ENCODE peak calls at places on chromosomes 1 and 21, in eight cellular contexts. D is PC-3, U is ascending aorta, T is AG04450, R is OCI-LY7, H is keratinocyte, K is cardiac muscle cell, Y is DND-41. X is an unnamed sample.

GRCh38 chr21:39630191-39630591 is 17.5 kb downstream of the B3GALT5 start:
- DNase-seq in D (peak; percentile 88), Y (no peak), H (no peak), U (no peak), R (no peak), T (no peak), K (no peak), X (no peak)

GRCh38 chr1:42145190-42145716 is 8.0 kb upstream of the GUCA2B start:
- DNase-seq in K (no peak), U (no peak), T (no peak), Y (no peak), D (no peak), R (no peak), H (no peak), X (no peak)

GRCh38 chr1:17551755-17552234 is 12.3 kb downstream of the ARHGEF10L start:
- DNase-seq in R (no peak), H (no peak), T (no peak), U (no peak), Y (no peak), D (peak; percentile 54), K (peak; percentile 25), X (peak; percentile 74)

GRCh38 chr1:24861821-24862727 is 68.0 kb downstream of the RUNX3 start:
- DNase-seq in U (no peak), D (peak; percentile 52), Y (no peak), T (no peak), H (no peak), R (peak; percentile 23), K (peak; percentile 22), X (no peak)

GRCh38 chr21:44349847-44350772 is 3.3 kb upstream of the TRPM2 start:
- DNase-seq in H (no peak), D (no peak), T (no peak), R (no peak), Y (no peak), K (no peak), U (no peak), X (no peak)

GRCh38 chr1:101511501-101511900 is 274.7 kb downstream of the S1PR1 start:
- DNase-seq in K (no peak), R (no peak), H (no peak), Y (no peak), D (no peak), T (no peak), U (no peak), X (no peak)

GRCh38 chr1:147676306-147677085 is 6.2 kb upstream of the ACP6 start:
- DNase-seq in T (no peak), D (peak; percentile 95), U (no peak), R (no peak), Y (no peak), K (peak; percentile 71), H (no peak), X (no peak)

GRCh38 chr1:201505505-201505893 is 1.4 kb downstream of the CSRP1 start:
- DNase-seq in H (no peak), R (no peak), U (no peak), K (peak; percentile 83), D (peak; percentile 74), T (no peak), Y (no peak), X (no peak)

GRCh38 chr1:106773206-106773605 is 283.3 kb upstream of the PRMT6 start:
- DNase-seq in Y (no peak), K (no peak), R (no peak), H (no peak), D (no peak), T (no peak), U (no peak), X (no peak)

GRCh38 chr1:58500036-58500435 is 46.5 kb downstream of the OMA1 start:
- DNase-seq in T (no peak), D (no peak), K (no peak), U (no peak), R (no peak), Y (no peak), H (no peak), X (no peak)

GRCh38 chr1:33319186-33319948 is 1.5 kb downstream of the A3GALT2 start:
- DNase-seq in D (no peak), H (no peak), K (no peak), T (no peak), U (no peak), Y (no peak), R (no peak), X (no peak)

GRCh38 chr1:48109390-48110009 is 112.3 kb upstream of the TRABD2B start:
- DNase-seq in Y (peak; percentile 10), D (peak; percentile 80), H (no peak), T (peak; percentile 18), U (no peak), R (peak; percentile 49), K (peak; percentile 76), X (peak; percentile 41)

GRCh38 chr1:28249013-28249870 is 10.1 kb upstream of the SESN2 start:
- DNase-seq in D (peak; percentile 88), R (peak; percentile 85), H (no peak), Y (peak; percentile 61), T (no peak), U (no peak), K (peak; percentile 77), X (peak; percentile 84)

GRCh38 chr21:15801352-15801863 is 71.6 kb downstream of the USP25 start:
- DNase-seq in Y (no peak), K (no peak), T (no peak), U (no peak), D (no peak), H (no peak), R (no peak), X (no peak)

GRCh38 chr1:225813250-225813964 is 3.5 kb downstream of the EPHX1 start:
- DNase-seq in R (peak; percentile 26), D (peak; percentile 20), U (no peak), Y (no peak), H (no peak), T (no peak), K (peak; percentile 87), X (peak; percentile 48)

GRCh38 chr21:30194701-30195299 is 21.1 kb downstream of the CLDN8 start:
- DNase-seq in Y (peak; percentile 10), D (peak; percentile 76), U (no peak), T (no peak), R (peak; percentile 38), K (peak; percentile 62), H (peak; percentile 42), X (no peak)

GRCh38 chr1:89723863-89724262 is 90.9 kb downstream of the LRRC8C start:
- DNase-seq in U (no peak), D (no peak), Y (no peak), H (no peak), K (peak; percentile 81), R (no peak), T (no peak), X (no peak)

GRCh38 chr1:178733972-178734371 is 8.9 kb downstream of the RALGPS2 start:
- DNase-seq in K (peak; percentile 13), D (peak; percentile 8), Y (no peak), R (no peak), T (no peak), U (no peak), H (no peak), X (no peak)

GRCh38 chr1:3530086-3530930 is 75.8 kb downstream of the ARHGEF16 start:
- DNase-seq in U (no peak), K (no peak), D (peak; percentile 57), R (no peak), Y (no peak), T (no peak), H (no peak), X (peak; percentile 64)

GRCh38 chr1:167795810-167796740 is 74.3 kb downstream of the MPZL1 start:
- DNase-seq in T (no peak), R (no peak), U (no peak), H (peak; percentile 41), K (peak; percentile 71), Y (no peak), D (peak; percentile 93), X (no peak)

GRCh38 chr1:60746278-60746761 is 336.0 kb upstream of the NFIA start:
- DNase-seq in T (no peak), K (no peak), H (no peak), Y (no peak), D (no peak), U (no peak), R (no peak), X (no peak)

DNA sequence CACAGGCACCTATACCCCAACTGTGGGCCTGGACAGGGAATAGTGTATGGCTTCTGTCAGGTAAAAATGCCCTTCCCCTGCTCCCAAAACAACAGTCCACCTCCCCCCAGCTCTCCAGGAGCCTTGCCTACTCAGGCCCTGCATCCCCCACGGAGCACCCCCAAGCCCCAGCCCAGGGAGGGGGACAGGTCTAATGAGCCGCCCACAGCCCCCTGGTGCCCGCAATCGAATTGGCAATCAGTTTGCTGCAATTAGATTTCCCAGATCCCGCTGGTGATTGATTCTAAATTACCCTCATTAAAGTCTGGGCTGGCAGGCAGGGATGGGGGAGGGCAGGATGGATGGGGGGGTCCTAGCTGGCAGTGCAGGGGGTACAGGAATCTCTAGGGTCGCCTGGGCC is 8.1 kb downstream of the SDC3 start:
- DNase-seq in U (no peak), Y (no peak), D (no peak), H (no peak), T (no peak), K (no peak), R (no peak), X (no peak)
- H3K27ac ChIP-seq in U (peak overlapping the region; percentile 87), Y (no peak overlapping the region), D (no peak overlapping the region), H (no peak overlapping the region), T (no peak overlapping the region), K (no peak overlapping the region), R (no peak overlapping the region), X (no peak overlapping the region)

DNA sequence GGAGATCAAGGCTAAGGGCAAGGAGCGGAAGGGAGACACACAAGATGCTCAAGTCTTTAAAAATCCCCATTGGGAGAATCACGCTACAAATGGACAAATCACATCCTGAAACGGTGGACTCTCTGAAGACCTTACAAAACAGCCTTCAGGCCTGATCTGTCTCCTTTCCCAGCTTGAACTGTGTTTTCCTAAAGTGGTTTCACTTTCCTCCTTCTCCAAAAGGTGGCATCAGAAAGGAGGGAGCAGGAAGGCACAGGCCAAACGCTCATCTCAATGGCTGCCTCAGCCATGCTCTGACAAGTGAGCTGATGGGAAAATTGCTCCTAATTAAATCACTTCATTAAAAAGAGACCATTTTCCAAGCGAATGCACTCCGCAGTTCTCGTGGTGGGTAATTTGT is 47.7 kb downstream of the UTP25 start:
- DNase-seq in K (peak; percentile 71), D (peak; percentile 72), R (no peak), Y (no peak), H (no peak), T (no peak), U (no peak), X (no peak)
- H3K27ac ChIP-seq in K (no peak overlapping the region), D (no peak overlapping the region), R (no peak overlapping the region), Y (no peak overlapping the region), H (peak overlapping the region; percentile 99), T (peak overlapping the region; percentile 41), U (no peak overlapping the region), X (no peak overlapping the region)

GRCh38 chr1:12436817-12437599 is 181.0 kb downstream of the DHRS3 start:
- DNase-seq in Y (no peak), T (no peak), H (peak; percentile 55), R (no peak), D (peak; percentile 94), U (no peak), K (peak; percentile 53), X (no peak)
- H3K27ac ChIP-seq in Y (no peak overlapping the region), T (no peak overlapping the region), H (peak overlapping the region; percentile 47), R (no peak overlapping the region), D (peak overlapping the region; percentile 72), U (peak overlapping the region; percentile 90), K (no peak overlapping the region), X (no peak overlapping the region)

DNA sequence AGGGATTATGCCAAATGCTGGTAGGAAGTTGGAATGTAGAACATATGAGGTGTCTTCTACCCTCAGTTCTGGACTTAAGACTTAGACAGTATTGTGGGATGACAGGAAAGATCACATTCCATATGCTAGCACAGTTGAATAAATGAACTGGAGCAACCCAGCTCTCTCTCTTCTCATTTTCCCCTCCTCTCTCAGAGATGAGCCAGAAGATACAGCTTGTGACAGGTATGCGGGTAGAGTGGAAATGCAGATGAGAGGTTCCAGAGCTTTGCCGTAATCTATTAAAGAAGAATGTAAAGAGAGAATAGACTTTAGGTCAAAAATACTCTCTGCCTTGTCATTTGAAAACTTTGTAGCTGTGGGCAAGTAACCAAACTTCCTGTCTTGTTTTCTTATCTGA is 32.5 kb upstream of the HMCN1 start:
- DNase-seq in K (no peak), D (peak; percentile 20), Y (no peak), H (no peak), U (no peak), T (no peak), R (no peak), X (no peak)
- H3K27ac ChIP-seq in K (no peak overlapping the region), D (no peak overlapping the region), Y (no peak overlapping the region), H (no peak overlapping the region), U (no peak overlapping the region), T (no peak overlapping the region), R (no peak overlapping the region), X (no peak overlapping the region)

X was measured in body of pancreas.